ENCODE peak calls at places on chromosomes 12 and 14, in eight cellular contexts. M, Q, X, F, P, B, V and K are unnamed samples.
A peak's percentile ranks its signal among the peaks of the same experiment; 100 is the strongest.

GRCh38 chr12:109910969-109911348 is 10.9 kb downstream of the TCHP start:
- DNase-seq in X (no peak), F (peak; percentile 62), M (peak; percentile 43), V (peak; percentile 77), Q (peak; percentile 25), B (no peak), P (peak; percentile 2), K (peak; percentile 64)

GRCh38 chr12:130981156-130981789 is 27.6 kb downstream of the ADGRD1 start:
- DNase-seq in B (no peak), X (no peak), M (no peak), P (no peak), Q (peak; percentile 3), F (no peak), V (no peak), K (no peak)

GRCh38 chr12:109773384-109774011 is 59.7 kb downstream of the TRPV4 start:
- DNase-seq in M (no peak), Q (no peak), B (no peak), X (peak; percentile 34), V (no peak), P (no peak), F (peak; percentile 30), K (peak; percentile 89)

GRCh38 chr12:77777274-77777673 is 53.4 kb upstream of the NAV3 start:
- DNase-seq in P (peak; percentile 45), F (no peak), X (no peak), M (no peak), Q (peak; percentile 14), V (no peak), B (no peak), K (no peak)

GRCh38 chr14:72558721-72559120 is 335.2 kb downstream of the DPF3 start:
- DNase-seq in M (no peak), P (peak; percentile 96), X (no peak), Q (peak; percentile 76), B (no peak), V (no peak), F (peak; percentile 71), K (peak; percentile 49)

GRCh38 chr12:115452751-115453281 is 768.8 kb upstream of the TBX3 start:
- DNase-seq in P (no peak), X (no peak), B (no peak), F (no peak), M (no peak), Q (no peak), V (peak; percentile 34), K (no peak)

GRCh38 chr14:100098171-100098570 is 32.9 kb downstream of the EVL start:
- DNase-seq in V (no peak), Q (no peak), P (no peak), X (no peak), M (no peak), F (no peak), B (no peak), K (no peak)

GRCh38 chr12:1583421-1584078 is 10.8 kb downstream of the FBXL14 start:
- DNase-seq in B (peak; percentile 77), P (peak; percentile 70), Q (peak; percentile 94), V (peak; percentile 92), X (peak; percentile 79), F (peak; percentile 93), M (peak; percentile 75), K (peak; percentile 83)

GRCh38 chr12:128914908-128915563 is 61.8 kb downstream of the GLT1D1 start:
- DNase-seq in V (no peak), X (no peak), Q (no peak), B (peak; percentile 88), M (no peak), P (no peak), F (no peak), K (no peak)

GRCh38 chr14:80956922-80957321 is 1.5 kb downstream of the TSHR start:
- DNase-seq in X (no peak), Q (no peak), F (no peak), V (no peak), P (no peak), B (no peak), M (no peak), K (no peak)

GRCh38 chr12:2493086-2493485 is 301.7 kb upstream of the FKBP4 start:
- DNase-seq in F (no peak), X (no peak), V (no peak), M (no peak), P (no peak), B (no peak), Q (no peak), K (no peak)

GRCh38 chr14:88002421-88002820 is 2.5 kb upstream of the GPR65 start:
- DNase-seq in B (no peak), Q (no peak), M (no peak), X (no peak), V (no peak), F (no peak), P (no peak), K (no peak)

GRCh38 chr12:88570103-88570502 is 10.2 kb downstream of the KITLG start:
- DNase-seq in B (no peak), F (peak; percentile 75), X (no peak), P (peak; percentile 74), M (no peak), Q (peak; percentile 68), V (no peak), K (no peak)

GRCh38 chr14:75454963-75455546 is 27.2 kb downstream of the JDP2 start:
- DNase-seq in X (no peak), V (no peak), P (peak; percentile 40), M (no peak), F (peak; percentile 90), B (no peak), Q (peak; percentile 77), K (peak; percentile 12)

GRCh38 chr14:75450381-75451276 is 22.8 kb downstream of the JDP2 start:
- DNase-seq in X (no peak), P (peak; percentile 37), M (no peak), F (peak; percentile 56), Q (no peak), B (no peak), V (no peak), K (peak; percentile 84)

GRCh38 chr14:75453817-75454434 is 26.1 kb downstream of the JDP2 start:
- DNase-seq in X (peak; percentile 18), P (no peak), B (peak; percentile 61), Q (no peak), V (peak; percentile 33), M (no peak), F (no peak), K (no peak)

GRCh38 chr14:75452324-75452723 is 24.5 kb downstream of the JDP2 start:
- DNase-seq in F (no peak), X (no peak), B (no peak), P (no peak), Q (no peak), V (no peak), M (no peak), K (no peak)

GRCh38 chr14:75452900-75453816 is 25.3 kb downstream of the JDP2 start:
- DNase-seq in M (no peak), F (peak; percentile 96), P (peak; percentile 75), Q (peak; percentile 95), V (peak; percentile 90), B (no peak), X (no peak), K (peak; percentile 5)
- H3K79me2 ChIP-seq in M (no peaks in the 10 kb centered on the region), F (peaks cover 91% of the 10 kb centered on the region), P (peaks cover 4% of the 10 kb centered on the region), Q (peaks cover 2% of the 10 kb centered on the region), V (no peaks in the 10 kb centered on the region), B (peaks cover 3% of the 10 kb centered on the region), X (no peaks in the 10 kb centered on the region), K (no peaks in the 10 kb centered on the region)

DNA sequence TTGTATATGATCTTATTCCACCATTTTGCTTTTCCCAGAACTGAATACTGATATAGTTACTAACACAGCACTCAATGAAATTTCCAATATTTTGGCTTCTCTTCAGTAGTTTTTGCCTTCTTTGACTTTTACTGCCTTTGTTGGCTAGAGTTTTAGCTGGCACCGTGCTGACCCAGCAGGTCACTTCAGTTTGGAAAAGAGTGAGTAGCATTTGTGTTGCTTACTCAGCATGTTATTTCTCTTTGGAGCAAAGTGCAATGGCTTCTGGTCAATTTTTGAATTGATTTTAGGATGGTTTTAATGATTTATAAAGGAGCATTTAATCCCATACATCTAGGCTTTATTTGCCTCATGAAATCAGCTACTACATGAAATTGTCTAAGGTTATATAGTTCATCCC is 119.2 kb downstream of the ETNK1 start:
- DNase-seq in B (no peak), V (no peak), Q (no peak), P (no peak), M (no peak), F (no peak), X (no peak), K (no peak)
- H3K9ac ChIP-seq in B (no peak overlapping the region), V (no peak overlapping the region), Q (no peak overlapping the region), P (no peak overlapping the region), M (no peak overlapping the region), F (no peak overlapping the region), X (no peak overlapping the region), K (no peak overlapping the region)

GRCh38 chr12:43758728-43759563 is at the start of the genes IRAK4 and PUS7L:
- DNase-seq in X (peak; percentile 99), V (peak; percentile 98), P (peak; percentile 93), Q (peak; percentile 97), M (peak; percentile 96), B (peak; percentile 87), F (peak; percentile 100), K (peak; percentile 99)
- H3K79me2 ChIP-seq in X (peaks cover 45% of the 10 kb centered on the region), V (peaks cover 22% of the 10 kb centered on the region), P (peaks cover 31% of the 10 kb centered on the region), Q (peaks cover 17% of the 10 kb centered on the region), M (peaks cover 9% of the 10 kb centered on the region), B (peaks cover 52% of the 10 kb centered on the region), F (peaks cover 63% of the 10 kb centered on the region), K (peaks cover 47% of the 10 kb centered on the region)

GRCh38 chr14:105076296-105076804 is 11.1 kb upstream of the GPR132 start:
- DNase-seq in M (no peak), P (no peak), F (no peak), X (no peak), Q (no peak), V (no peak), B (no peak), K (no peak)

GRCh38 chr14:105074601-105075053 is 9.4 kb upstream of the GPR132 start:
- DNase-seq in P (no peak), Q (no peak), V (peak; percentile 80), M (no peak), X (no peak), F (no peak), B (no peak), K (no peak)

GRCh38 chr14:105073720-105074600 is 8.7 kb upstream of the GPR132 start:
- DNase-seq in V (no peak), F (no peak), X (no peak), B (no peak), M (no peak), Q (no peak), P (no peak), K (no peak)

GRCh38 chr14:105076805-105077648 is 11.8 kb upstream of the GPR132 start:
- DNase-seq in P (no peak), Q (no peak), M (no peak), B (no peak), V (no peak), F (no peak), X (no peak), K (no peak)

DNA sequence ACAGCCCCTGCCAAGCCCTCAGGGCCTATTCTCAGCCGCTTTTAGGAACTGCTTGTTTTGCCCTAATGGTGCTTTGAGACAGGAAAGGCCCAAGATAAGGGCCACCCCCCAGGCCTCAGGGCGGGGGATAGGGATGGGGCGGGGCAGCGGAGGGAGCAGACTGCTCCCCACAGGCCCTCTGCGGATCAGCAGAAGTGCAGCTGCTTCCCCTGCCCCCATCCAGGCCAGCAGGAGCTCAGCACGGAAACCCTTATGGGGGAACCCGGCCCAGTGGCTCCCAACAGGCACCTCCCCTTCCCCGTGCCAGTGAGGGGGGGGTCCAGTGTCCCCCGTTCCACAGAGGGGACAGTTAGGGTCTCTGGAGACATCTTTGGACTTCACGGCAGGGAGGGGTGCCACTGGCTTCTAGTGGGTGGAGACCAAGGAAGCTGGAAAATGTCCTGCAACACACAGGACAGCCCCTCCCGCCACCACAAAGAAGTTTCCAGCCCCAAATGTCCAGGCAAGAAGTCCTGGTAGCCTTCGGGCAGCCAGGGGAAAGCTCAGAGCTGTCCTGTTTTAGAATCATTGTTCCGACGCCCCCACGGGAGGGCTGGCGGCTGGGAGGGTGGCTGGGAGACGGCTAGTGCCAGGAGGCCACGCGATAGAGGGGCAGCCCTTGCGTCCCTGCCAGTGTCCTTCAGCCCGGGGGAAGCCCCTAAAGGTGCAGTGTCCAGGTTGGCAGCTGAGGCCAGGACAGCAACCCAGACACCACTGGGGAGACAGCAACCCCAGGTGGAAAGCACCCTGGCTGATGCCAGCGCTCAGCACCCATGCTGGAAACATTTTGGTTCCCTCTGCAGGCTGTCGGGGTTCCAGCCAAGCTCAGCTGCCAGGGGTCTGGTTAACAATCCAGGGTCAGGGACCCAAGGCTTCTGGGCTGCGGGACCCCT is 10.4 kb upstream of the GPR132 start:
- DNase-seq in F (peak; percentile 42), M (no peak), P (no peak), Q (peak; percentile 43), V (peak; percentile 74), X (peak; percentile 34), B (no peak), K (no peak)
- H3K9ac ChIP-seq in F (no peak overlapping the region), M (no peak overlapping the region), P (no peak overlapping the region), Q (no peak overlapping the region), V (no peak overlapping the region), X (no peak overlapping the region), B (peak overlapping the region; percentile 32), K (no peak overlapping the region)